ENCODE peak calls at places on chromosomes 2 and 18, in six cellular contexts. F is H9, X is IMR-90, Q is neuronal stem cell, T is trophoblast cell, N is mesenchymal stem cell. I is an unnamed sample.

GRCh38 chr2:160308476-160308875 is 108.4 kb upstream of the ITGB6 start:
- DNase-seq in F (no peak), X (no peak), N (no peak), T (no peak), Q (no peak), I (no peak)

GRCh38 chr2:166592750-166593149 is 98.7 kb upstream of the SCN7A start:
- DNase-seq in N (no peak), X (no peak), Q (no peak), T (no peak), F (no peak), I (no peak)

GRCh38 chr2:240960963-240961876 is 37.2 kb upstream of the SNED1 start:
- DNase-seq in N (peak), T (no peak), F (peak), X (no peak), Q (no peak), I (no peak)

GRCh38 chr2:54629914-54630609 is 93.4 kb upstream of the EML6 start:
- DNase-seq in T (peak), Q (no peak), N (peak), F (no peak), X (peak), I (no peak)

GRCh38 chr2:215713393-215713792 is 277.5 kb upstream of the FN1 start:
- DNase-seq in F (no peak), T (no peak), Q (no peak), N (peak), X (peak), I (no peak)

GRCh38 chr2:189609423-189609816 is 28.8 kb upstream of the SLC40A1 start:
- DNase-seq in N (peak), T (peak), F (no peak), Q (no peak), X (peak), I (no peak)

GRCh38 chr2:197097578-197098366 is 171.3 kb upstream of the PGAP1 start:
- DNase-seq in F (no peak), N (peak), T (peak), X (peak), Q (no peak), I (no peak)

GRCh38 chr2:137254081-137254480 is 488.7 kb downstream of the THSD7B start:
- DNase-seq in Q (no peak), T (no peak), F (no peak), N (no peak), X (no peak), I (no peak)

GRCh38 chr2:217530399-217531100 is 472.2 kb downstream of the TNS1 start:
- DNase-seq in N (no peak), T (no peak), X (no peak), F (no peak), Q (no peak), I (no peak)

GRCh38 chr2:233839447-233839820 is 14.9 kb downstream of the HJURP start:
- DNase-seq in F (no peak), X (no peak), T (no peak), Q (no peak), N (no peak), I (peak)

GRCh38 chr2:233837694-233838229 is 16.6 kb downstream of the HJURP start:
- DNase-seq in X (no peak), N (no peak), T (no peak), Q (no peak), F (no peak), I (no peak)

GRCh38 chr2:233840520-233840919 is 13.8 kb downstream of the HJURP start:
- DNase-seq in F (no peak), T (no peak), X (no peak), N (no peak), Q (no peak), I (no peak)

GRCh38 chr2:233838251-233838650 is 16.1 kb downstream of the HJURP start:
- DNase-seq in T (no peak), F (no peak), X (no peak), Q (no peak), N (no peak), I (peak)

DNA sequence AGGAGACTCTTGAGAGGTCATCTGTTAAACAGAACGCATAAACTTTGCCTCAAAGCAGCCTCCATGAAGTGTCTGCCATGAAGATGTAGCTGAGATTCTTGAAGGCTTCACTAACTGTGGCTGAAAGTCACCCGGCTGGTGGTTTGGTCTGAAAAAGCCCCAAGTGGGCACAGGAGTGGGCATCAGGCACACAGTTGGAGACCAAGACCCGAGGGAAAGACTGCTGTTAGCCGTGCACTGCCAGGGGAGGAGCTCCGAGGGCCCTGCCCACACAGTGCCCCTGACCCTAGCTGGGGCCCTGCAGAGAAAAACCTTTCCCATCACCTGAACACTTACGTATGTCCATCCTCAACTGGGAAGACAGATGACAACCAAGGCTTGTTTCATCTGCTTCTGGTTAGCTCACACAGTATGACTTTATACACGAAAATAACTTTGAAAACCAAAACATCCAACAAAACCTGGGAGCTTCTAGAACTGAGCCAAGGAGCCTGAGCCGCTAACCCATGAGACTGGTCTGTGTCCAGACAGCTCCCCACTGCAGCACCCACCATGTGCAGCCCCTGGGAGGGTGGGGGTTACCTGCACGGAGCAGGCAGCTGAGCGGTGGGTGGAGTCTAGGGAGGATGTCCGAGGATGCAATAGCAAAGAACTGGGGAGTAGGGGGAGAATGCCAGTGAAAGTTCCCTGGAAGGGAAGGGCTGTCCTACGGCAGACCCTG is 15.4 kb downstream of the HJURP start:
- DNase-seq in T (no peak), X (no peak), F (no peak), N (no peak), Q (no peak), I (peak)
- H3K14ac ChIP-seq in T (no peak), X (peak), F (no peak), N (no peak), Q (no peak), I (no peak)

GRCh38 chr2:158391876-158392275 is 64.7 kb downstream of the CCDC148 start:
- DNase-seq in T (no peak), Q (no peak), X (peak), N (no peak), F (no peak), I (no peak)

GRCh38 chr2:158388159-158388558 is 68.4 kb downstream of the CCDC148 start:
- DNase-seq in Q (no peak), X (no peak), N (no peak), F (no peak), T (no peak), I (no peak)

GRCh38 chr2:158392683-158393082 is 63.9 kb downstream of the CCDC148 start:
- DNase-seq in T (no peak), X (no peak), N (no peak), F (no peak), Q (no peak), I (no peak)

GRCh38 chr2:158394453-158394852 is 62.1 kb downstream of the CCDC148 start:
- DNase-seq in X (no peak), T (no peak), F (no peak), N (no peak), Q (no peak), I (no peak)

GRCh38 chr2:158391361-158391760 is 65.2 kb downstream of the CCDC148 start:
- DNase-seq in N (no peak), F (no peak), X (no peak), T (no peak), Q (no peak), I (no peak)
- H3K14ac ChIP-seq in N (no peak), F (no peak), X (no peak), T (no peak), Q (no peak), I (no peak)

GRCh38 chr2:141737463-141737862 is 393.4 kb downstream of the LRP1B start:
- DNase-seq in Q (no peak), F (no peak), T (no peak), X (no peak), N (no peak), I (no peak)
- H3K14ac ChIP-seq in Q (no peak), F (no peak), T (no peak), X (no peak), N (no peak), I (no peak)

GRCh38 chr18:24234330-24234729 is 95.5 kb downstream of the CABYR start:
- DNase-seq in X (no peak), Q (no peak), N (no peak), F (no peak), T (no peak), I (no peak)
- H3K14ac ChIP-seq in X (no peak), Q (no peak), N (no peak), F (no peak), T (no peak), I (no peak)

GRCh38 chr2:156145469-156145868 is 187.1 kb downstream of the NR4A2 start:
- DNase-seq in N (no peak), X (no peak), T (no peak), F (no peak), Q (no peak), I (no peak)
- H3K14ac ChIP-seq in N (no peak), X (no peak), T (no peak), F (no peak), Q (no peak), I (no peak)

GRCh38 chr18:56563568-56563967 is 74.8 kb downstream of the TXNL1 start:
- DNase-seq in T (no peak), N (peak), F (peak), Q (peak), X (no peak), I (peak)

GRCh38 chr18:56560992-56561391 is 77.4 kb downstream of the TXNL1 start:
- DNase-seq in F (no peak), Q (no peak), N (no peak), X (no peak), T (no peak), I (no peak)

GRCh38 chr18:56565059-56565458 is 73.3 kb downstream of the TXNL1 start:
- DNase-seq in T (no peak), F (no peak), X (no peak), Q (no peak), N (no peak), I (no peak)

GRCh38 chr18:56565596-56566355 is 72.6 kb downstream of the TXNL1 start:
- DNase-seq in T (peak), Q (no peak), F (no peak), X (peak), N (peak), I (no peak)

DNA sequence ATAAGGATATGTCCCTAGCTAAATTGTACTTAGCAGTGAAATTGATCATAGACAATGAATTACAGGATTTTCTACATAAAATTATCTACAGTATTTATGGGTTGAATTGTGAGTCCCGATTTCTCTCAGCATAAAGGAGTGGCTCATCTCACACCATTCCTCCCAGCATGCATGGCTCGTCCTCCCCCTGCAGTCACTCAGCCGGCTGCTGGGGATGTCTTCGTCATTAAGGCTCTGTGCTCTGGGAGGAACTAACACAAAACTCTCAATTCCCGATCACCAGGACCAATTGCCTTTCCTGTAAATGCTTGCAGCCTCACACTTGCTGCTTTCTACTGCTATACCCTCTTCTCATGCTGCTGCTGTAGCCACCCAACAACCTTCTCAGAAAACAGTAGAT is 75.9 kb downstream of the TXNL1 start:
- DNase-seq in T (no peak), Q (no peak), N (no peak), F (no peak), X (no peak), I (no peak)
- H3K14ac ChIP-seq in T (no peak), Q (no peak), N (no peak), F (no peak), X (no peak), I (no peak)

GRCh38 chr2:126715576-126716406 is 59.8 kb downstream of the GYPC start:
- DNase-seq in N (no peak), X (no peak), Q (no peak), F (no peak), T (no peak), I (no peak)
- H3K14ac ChIP-seq in N (no peak), X (no peak), Q (no peak), F (no peak), T (no peak), I (no peak)

GRCh38 chr2:213242653-213243052 is 41.6 kb upstream of the SPAG16 start:
- DNase-seq in N (no peak), X (no peak), Q (no peak), F (no peak), T (no peak), I (no peak)
- H3K14ac ChIP-seq in N (no peak), X (no peak), Q (no peak), F (no peak), T (no peak), I (no peak)